ENCODE peak calls at places on chromosome 12, in four cellular contexts. U is right cardiac atrium, E is neuronal stem cell, X is mesenchymal stem cell. S is an unnamed sample. For H3K9me3, the result is how much of the 10 kb centered on the place peaks cover.

GRCh38 chr12:66502911-66503310 is 176.0 kb downstream of the GRIP1 start:
- DNase-seq in X (no peak), U (no peak), E (no peak), S (no peak)

GRCh38 chr12:127761880-127762279 is 505.1 kb upstream of the TMEM132C start:
- DNase-seq in U (no peak), E (no peak), X (no peak), S (no peak)

GRCh38 chr12:9740109-9740750 is 7.3 kb upstream of the CLECL1 start:
- DNase-seq in U (no peak), X (no peak), E (no peak), S (no peak)

GRCh38 chr12:24360461-24360860 is 411.0 kb upstream of the SOX5 start:
- DNase-seq in U (no peak), E (no peak), X (no peak), S (no peak)

GRCh38 chr12:28415755-28416154 is 225.5 kb downstream of the CCDC91 start:
- DNase-seq in E (no peak), U (no peak), X (peak), S (no peak)

GRCh38 chr12:105322070-105322469 is 8.4 kb upstream of the C12orf75 start:
- DNase-seq in U (no peak), E (no peak), X (no peak), S (no peak)

GRCh38 chr12:5587701-5588100 is 155.8 kb downstream of the NTF3 start:
- DNase-seq in E (peak), X (no peak), U (no peak), S (no peak)

GRCh38 chr12:27616356-27617150 is 79.7 kb upstream of the REP15 start:
- DNase-seq in U (no peak), E (no peak), X (no peak), S (no peak)

GRCh38 chr12:53324113-53324778 is 2.8 kb upstream of the AAAS start:
- DNase-seq in U (peak), E (no peak), X (peak), S (peak)

GRCh38 chr12:64650762-64651161 is 40.5 kb downstream of the RASSF3 start:
- DNase-seq in E (no peak), U (no peak), X (peak), S (no peak)

GRCh38 chr12:5260591-5261086 is 171.3 kb upstream of the NTF3 start:
- DNase-seq in U (no peak), E (no peak), X (no peak), S (no peak)

GRCh38 chr12:91811481-91812287 is 334.0 kb downstream of the BTG1 start:
- DNase-seq in E (peak), U (peak), X (peak), S (peak)

GRCh38 chr12:1419849-1420371 is 174.5 kb downstream of the FBXL14 start:
- DNase-seq in X (no peak), U (no peak), E (no peak), S (no peak)

GRCh38 chr12:1410794-1411193 is 183.6 kb downstream of the FBXL14 start:
- DNase-seq in U (no peak), X (no peak), E (no peak), S (no peak)

GRCh38 chr12:1418144-1418543 is 176.2 kb downstream of the FBXL14 start:
- DNase-seq in E (no peak), U (no peak), X (no peak), S (no peak)

DNA sequence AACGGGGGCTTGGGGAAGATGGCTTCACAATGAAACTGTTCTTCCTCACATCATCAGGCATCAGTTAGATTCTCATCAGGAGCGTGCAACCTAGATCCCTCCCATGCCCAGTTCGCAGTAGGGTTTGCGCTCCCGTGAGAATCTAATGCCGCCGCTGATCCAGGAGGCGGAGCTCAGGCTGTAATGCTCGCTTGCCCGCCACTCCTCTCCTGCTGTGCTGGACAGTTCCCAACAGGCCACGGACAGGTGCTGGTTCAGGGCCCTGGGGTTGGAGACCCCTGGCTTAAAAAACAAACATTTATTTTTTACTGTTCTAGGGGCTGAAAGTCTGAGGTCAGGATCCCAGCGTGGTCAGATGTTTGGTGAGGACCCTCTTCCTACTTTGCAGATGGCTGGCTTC is 180.5 kb downstream of the FBXL14 start:
- DNase-seq in E (no peak), U (no peak), X (no peak), S (no peak)
- H3K9me3 ChIP-seq in E (under half), U (under half), X (under half), S (under half)

GRCh38 chr12:80776706-80777105 is 60.0 kb downstream of the MYF5 start:
- DNase-seq in X (no peak), U (no peak), E (no peak), S (no peak)

GRCh38 chr12:80781313-80781712 is 64.6 kb downstream of the MYF5 start:
- DNase-seq in X (no peak), U (no peak), E (no peak), S (no peak)

GRCh38 chr12:80780746-80781145 is 64.0 kb downstream of the MYF5 start:
- DNase-seq in E (no peak), U (no peak), X (no peak), S (no peak)

GRCh38 chr12:80778005-80778541 is 61.4 kb downstream of the MYF5 start:
- DNase-seq in X (peak), U (peak), E (no peak), S (no peak)

GRCh38 chr12:80777587-80777986 is 60.9 kb downstream of the MYF5 start:
- DNase-seq in E (no peak), U (no peak), X (no peak), S (no peak)
- H3K9me3 ChIP-seq in E (under half), U (under half), X (under half), S (under half)

GRCh38 chr12:56900583-56900982 is 33.6 kb downstream of the SDR9C7 start:
- DNase-seq in E (no peak), U (no peak), X (peak), S (no peak)
- H3K9me3 ChIP-seq in E (under half), U (under half), X (under half), S (under half)

GRCh38 chr12:31895449-31896150 is 63.6 kb upstream of the RESF1 start:
- DNase-seq in E (no peak), X (no peak), U (no peak), S (no peak)

GRCh38 chr12:31887109-31887811 is 72.0 kb upstream of the RESF1 start:
- DNase-seq in U (no peak), X (no peak), E (no peak), S (no peak)

GRCh38 chr12:31896514-31897039 is 62.6 kb upstream of the RESF1 start:
- DNase-seq in X (peak), U (peak), E (no peak), S (peak)

DNA sequence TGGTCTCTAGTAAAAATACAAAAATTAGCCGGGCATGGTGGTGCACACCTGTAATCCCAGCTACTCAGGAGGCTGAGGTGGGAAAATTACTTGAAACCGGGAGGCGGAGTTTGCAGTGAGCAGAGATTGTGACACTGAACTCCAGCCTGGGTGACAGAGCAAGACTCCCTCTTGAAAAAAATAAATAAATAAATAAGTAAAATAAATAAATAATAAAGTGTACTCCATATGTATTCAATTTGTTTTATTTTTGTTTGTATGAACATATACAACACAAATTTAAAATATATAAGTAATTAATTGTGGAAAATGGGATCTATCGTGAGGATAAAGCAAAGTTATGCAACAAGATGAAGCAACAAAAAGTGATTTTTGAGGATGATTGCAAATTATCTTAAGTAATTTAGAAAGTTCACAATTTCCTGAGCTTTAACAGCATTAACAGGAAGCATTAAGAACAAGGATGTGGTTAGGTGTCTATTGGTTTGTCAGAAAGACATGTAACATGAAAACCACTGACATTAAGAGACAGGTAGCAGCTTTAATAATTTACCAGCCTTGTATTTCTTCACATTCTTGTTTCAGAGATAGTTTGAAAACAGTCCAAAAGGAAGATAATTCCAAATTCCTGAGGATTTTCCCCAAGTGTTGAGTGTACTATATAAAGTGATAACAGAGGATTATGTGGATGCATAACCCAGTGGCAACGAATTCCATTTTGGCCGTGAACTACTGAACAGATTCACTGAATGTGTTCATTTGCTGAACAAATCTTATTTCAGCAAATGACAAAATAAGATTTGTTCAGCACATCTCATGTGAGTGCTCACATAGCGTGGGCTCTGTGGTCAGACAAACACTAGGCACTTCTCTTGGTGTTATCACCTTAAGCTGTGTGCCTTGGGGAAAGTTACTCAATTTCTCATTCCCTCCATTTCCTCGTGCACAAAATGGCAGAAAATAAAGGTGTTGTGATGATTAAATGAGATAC is 68.6 kb upstream of the RESF1 start:
- DNase-seq in U (no peak), E (no peak), X (no peak), S (no peak)
- H3K9me3 ChIP-seq in U (under half), E (under half), X (under half), S (under half)

DNA sequence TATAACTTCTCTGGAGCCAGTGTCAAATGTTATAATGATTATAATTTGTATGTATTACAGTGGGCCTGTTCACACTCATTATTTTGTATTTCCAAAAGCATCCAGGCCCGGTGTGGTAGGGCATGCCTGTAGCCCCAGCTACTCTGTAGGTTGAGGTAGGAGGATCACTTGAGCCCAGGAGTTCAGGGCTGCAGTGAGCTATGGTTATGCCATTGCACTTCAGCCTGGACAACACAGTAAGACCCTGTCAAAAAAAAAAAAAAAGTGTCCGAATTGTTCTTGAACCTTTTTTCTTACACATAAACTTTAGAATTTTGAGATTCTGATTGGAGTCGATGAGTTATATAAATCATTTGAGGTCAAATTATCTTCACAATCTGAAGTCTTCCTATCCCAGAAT is 1.0 kb downstream of the ZNF84 start:
- DNase-seq in X (no peak), E (no peak), U (no peak), S (no peak)
- H3K9me3 ChIP-seq in X (half or more), E (half or more), U (under half), S (under half)

GRCh38 chr12:18108611-18109010 is 18.6 kb upstream of the RERGL start:
- DNase-seq in E (no peak), X (no peak), U (no peak), S (no peak)
- H3K9me3 ChIP-seq in E (under half), X (under half), U (under half), S (under half)